ENCODE peak calls at places on chromosomes 7 and 10, in ten cellular contexts. One of them, this sample, is unnamed.
A peak's percentile ranks its signal among the peaks of the same experiment; 100 is the strongest.

GRCh38 chr7:25028370-25028971 is 48.5 kb upstream of the OSBPL3 start:
- DNase-seq in trophoblast cell: peak; percentile 97
- DNase-seq in fibroblast of lung: peak; percentile 97
- DNase-seq in spleen: no peak
- DNase-seq in foreskin keratinocyte: peak; percentile 98
- DNase-seq in PC-9: peak; percentile 66
- DNase-seq in heart left ventricle: no peak
- DNase-seq in CD8-positive, alpha-beta memory T cell: peak; percentile 25
- DNase-seq in mesendoderm: peak; percentile 65
- DNase-seq in Peyer's patch: no peak
- DNase-seq in this sample: no peak

GRCh38 chr7:123666492-123666891 is 10.8 kb downstream of the LMOD2 start:
- DNase-seq in spleen: no peak
- DNase-seq in fibroblast of lung: peak; percentile 7
- DNase-seq in foreskin keratinocyte: peak; percentile 41
- DNase-seq in Peyer's patch: no peak
- DNase-seq in mesendoderm: no peak
- DNase-seq in trophoblast cell: no peak
- DNase-seq in CD8-positive, alpha-beta memory T cell: no peak
- DNase-seq in heart left ventricle: no peak
- DNase-seq in PC-9: no peak
- DNase-seq in this sample: no peak

GRCh38 chr7:98378210-98378819 is 22.6 kb downstream of the BAIAP2L1 start:
- DNase-seq in trophoblast cell: peak; percentile 63
- DNase-seq in mesendoderm: no peak
- DNase-seq in foreskin keratinocyte: no peak
- DNase-seq in CD8-positive, alpha-beta memory T cell: no peak
- DNase-seq in fibroblast of lung: no peak
- DNase-seq in heart left ventricle: no peak
- DNase-seq in PC-9: no peak
- DNase-seq in Peyer's patch: no peak
- DNase-seq in spleen: peak; percentile 21
- DNase-seq in this sample: no peak

GRCh38 chr10:29807407-29807806 is 172.6 kb upstream of the SVIL start:
- DNase-seq in PC-9: peak; percentile 68
- DNase-seq in CD8-positive, alpha-beta memory T cell: no peak
- DNase-seq in mesendoderm: no peak
- DNase-seq in spleen: no peak
- DNase-seq in Peyer's patch: no peak
- DNase-seq in trophoblast cell: peak; percentile 66
- DNase-seq in foreskin keratinocyte: peak; percentile 100
- DNase-seq in fibroblast of lung: peak; percentile 91
- DNase-seq in heart left ventricle: no peak
- DNase-seq in this sample: no peak

GRCh38 chr7:139620676-139621344 is 97.3 kb downstream of the CLEC2L start:
- DNase-seq in CD8-positive, alpha-beta memory T cell: peak; percentile 49
- DNase-seq in Peyer's patch: peak; percentile 65
- DNase-seq in trophoblast cell: peak; percentile 76
- DNase-seq in spleen: no peak
- DNase-seq in PC-9: peak; percentile 65
- DNase-seq in fibroblast of lung: no peak
- DNase-seq in heart left ventricle: no peak
- DNase-seq in foreskin keratinocyte: peak; percentile 25
- DNase-seq in mesendoderm: peak; percentile 65
- DNase-seq in this sample: peak; percentile 44

GRCh38 chr7:111076205-111076604 is 14.7 kb upstream of the LRRN3 start:
- DNase-seq in mesendoderm: no peak
- DNase-seq in CD8-positive, alpha-beta memory T cell: no peak
- DNase-seq in heart left ventricle: no peak
- DNase-seq in PC-9: no peak
- DNase-seq in foreskin keratinocyte: peak; percentile 31
- DNase-seq in Peyer's patch: no peak
- DNase-seq in fibroblast of lung: peak; percentile 98
- DNase-seq in spleen: no peak
- DNase-seq in trophoblast cell: peak; percentile 62
- DNase-seq in this sample: no peak

GRCh38 chr10:114103286-114103685 is 59.6 kb downstream of the ADRB1 start:
- DNase-seq in spleen: no peak
- DNase-seq in heart left ventricle: no peak
- DNase-seq in mesendoderm: peak; percentile 57
- DNase-seq in PC-9: peak; percentile 3
- DNase-seq in foreskin keratinocyte: peak; percentile 49
- DNase-seq in fibroblast of lung: peak; percentile 58
- DNase-seq in CD8-positive, alpha-beta memory T cell: peak; percentile 27
- DNase-seq in trophoblast cell: peak; percentile 68
- DNase-seq in Peyer's patch: no peak
- DNase-seq in this sample: no peak

GRCh38 chr7:88789480-88790064 is 6.0 kb downstream of the TEX47 start:
- DNase-seq in mesendoderm: peak; percentile 6
- DNase-seq in PC-9: no peak
- DNase-seq in foreskin keratinocyte: peak; percentile 13
- DNase-seq in spleen: no peak
- DNase-seq in Peyer's patch: no peak
- DNase-seq in heart left ventricle: no peak
- DNase-seq in CD8-positive, alpha-beta memory T cell: peak; percentile 7
- DNase-seq in trophoblast cell: peak; percentile 50
- DNase-seq in fibroblast of lung: peak; percentile 4
- DNase-seq in this sample: no peak

GRCh38 chr7:74412061-74412460 is 41.6 kb upstream of the GTF2IRD1 start:
- DNase-seq in spleen: no peak
- DNase-seq in foreskin keratinocyte: no peak
- DNase-seq in trophoblast cell: no peak
- DNase-seq in Peyer's patch: no peak
- DNase-seq in mesendoderm: no peak
- DNase-seq in fibroblast of lung: no peak
- DNase-seq in PC-9: no peak
- DNase-seq in heart left ventricle: no peak
- DNase-seq in CD8-positive, alpha-beta memory T cell: no peak
- DNase-seq in this sample: no peak

GRCh38 chr7:54109501-54109900 is 432.7 kb upstream of the VSTM2A start:
- DNase-seq in foreskin keratinocyte: peak; percentile 89
- DNase-seq in CD8-positive, alpha-beta memory T cell: no peak
- DNase-seq in fibroblast of lung: no peak
- DNase-seq in trophoblast cell: peak; percentile 53
- DNase-seq in spleen: no peak
- DNase-seq in PC-9: no peak
- DNase-seq in mesendoderm: peak; percentile 45
- DNase-seq in heart left ventricle: no peak
- DNase-seq in Peyer's patch: no peak
- DNase-seq in this sample: no peak

GRCh38 chr10:44990965-44991364 is 9.8 kb upstream of the ZNF22 start:
- DNase-seq in fibroblast of lung: no peak
- DNase-seq in PC-9: no peak
- DNase-seq in mesendoderm: no peak
- DNase-seq in heart left ventricle: no peak
- DNase-seq in CD8-positive, alpha-beta memory T cell: no peak
- DNase-seq in trophoblast cell: no peak
- DNase-seq in Peyer's patch: no peak
- DNase-seq in foreskin keratinocyte: no peak
- DNase-seq in spleen: no peak
- DNase-seq in this sample: no peak

GRCh38 chr10:44989621-44990301 is 11.0 kb upstream of the ZNF22 start:
- DNase-seq in PC-9: no peak
- DNase-seq in heart left ventricle: peak; percentile 68
- DNase-seq in spleen: no peak
- DNase-seq in foreskin keratinocyte: no peak
- DNase-seq in mesendoderm: no peak
- DNase-seq in trophoblast cell: no peak
- DNase-seq in CD8-positive, alpha-beta memory T cell: no peak
- DNase-seq in fibroblast of lung: no peak
- DNase-seq in Peyer's patch: no peak
- DNase-seq in this sample: no peak

GRCh38 chr10:44988957-44989620 is 10.5 kb upstream of the DEPP1 start:
- DNase-seq in PC-9: no peak
- DNase-seq in foreskin keratinocyte: no peak
- DNase-seq in trophoblast cell: no peak
- DNase-seq in Peyer's patch: no peak
- DNase-seq in spleen: peak; percentile 27
- DNase-seq in heart left ventricle: no peak
- DNase-seq in fibroblast of lung: no peak
- DNase-seq in mesendoderm: no peak
- DNase-seq in CD8-positive, alpha-beta memory T cell: no peak
- DNase-seq in this sample: no peak

GRCh38 chr10:44991571-44991970 is 9.2 kb upstream of the ZNF22 start:
- DNase-seq in heart left ventricle: no peak
- DNase-seq in Peyer's patch: no peak
- DNase-seq in PC-9: no peak
- DNase-seq in CD8-positive, alpha-beta memory T cell: no peak
- DNase-seq in foreskin keratinocyte: no peak
- DNase-seq in fibroblast of lung: no peak
- DNase-seq in trophoblast cell: no peak
- DNase-seq in mesendoderm: no peak
- DNase-seq in spleen: no peak
- DNase-seq in this sample: no peak

GRCh38 chr10:44990302-44990655 is 10.4 kb upstream of the ZNF22 start:
- DNase-seq in CD8-positive, alpha-beta memory T cell: no peak
- DNase-seq in heart left ventricle: no peak
- DNase-seq in spleen: no peak
- DNase-seq in PC-9: no peak
- DNase-seq in Peyer's patch: no peak
- DNase-seq in mesendoderm: peak; percentile 82
- DNase-seq in trophoblast cell: no peak
- DNase-seq in fibroblast of lung: no peak
- DNase-seq in foreskin keratinocyte: no peak
- DNase-seq in this sample: no peak
- H3K4me1 ChIP-seq in CD8-positive, alpha-beta memory T cell: peaks cover 9% of the 10 kb centered on the region
- H3K4me1 ChIP-seq in heart left ventricle: peaks cover 42% of the 10 kb centered on the region
- H3K4me1 ChIP-seq in spleen: peaks cover 4% of the 10 kb centered on the region
- H3K4me1 ChIP-seq in PC-9: peaks cover 23% of the 10 kb centered on the region
- H3K4me1 ChIP-seq in Peyer's patch: no peaks in the 10 kb centered on the region
- H3K4me1 ChIP-seq in mesendoderm: peaks cover 4% of the 10 kb centered on the region
- H3K4me1 ChIP-seq in trophoblast cell: peaks cover 19% of the 10 kb centered on the region
- H3K4me1 ChIP-seq in fibroblast of lung: peaks cover 19% of the 10 kb centered on the region
- H3K4me1 ChIP-seq in foreskin keratinocyte: no peaks in the 10 kb centered on the region
- H3K4me1 ChIP-seq in this sample: peaks cover 39% of the 10 kb centered on the region

GRCh38 chr7:8133188-8133848 is 128.6 kb downstream of the ICA1 start:
- DNase-seq in spleen: no peak
- DNase-seq in fibroblast of lung: no peak
- DNase-seq in Peyer's patch: no peak
- DNase-seq in PC-9: no peak
- DNase-seq in foreskin keratinocyte: no peak
- DNase-seq in CD8-positive, alpha-beta memory T cell: no peak
- DNase-seq in mesendoderm: no peak
- DNase-seq in heart left ventricle: no peak
- DNase-seq in trophoblast cell: no peak
- DNase-seq in this sample: no peak
- H3K4me1 ChIP-seq in spleen: peaks cover 29% of the 10 kb centered on the region
- H3K4me1 ChIP-seq in fibroblast of lung: no peaks in the 10 kb centered on the region
- H3K4me1 ChIP-seq in Peyer's patch: peaks cover 10% of the 10 kb centered on the region
- H3K4me1 ChIP-seq in PC-9: no peaks in the 10 kb centered on the region
- H3K4me1 ChIP-seq in foreskin keratinocyte: no peaks in the 10 kb centered on the region
- H3K4me1 ChIP-seq in CD8-positive, alpha-beta memory T cell: peaks cover 66% of the 10 kb centered on the region
- H3K4me1 ChIP-seq in mesendoderm: peaks cover 3% of the 10 kb centered on the region
- H3K4me1 ChIP-seq in heart left ventricle: no peaks in the 10 kb centered on the region
- H3K4me1 ChIP-seq in trophoblast cell: no peaks in the 10 kb centered on the region
- H3K4me1 ChIP-seq in this sample: no peaks in the 10 kb centered on the region

DNA sequence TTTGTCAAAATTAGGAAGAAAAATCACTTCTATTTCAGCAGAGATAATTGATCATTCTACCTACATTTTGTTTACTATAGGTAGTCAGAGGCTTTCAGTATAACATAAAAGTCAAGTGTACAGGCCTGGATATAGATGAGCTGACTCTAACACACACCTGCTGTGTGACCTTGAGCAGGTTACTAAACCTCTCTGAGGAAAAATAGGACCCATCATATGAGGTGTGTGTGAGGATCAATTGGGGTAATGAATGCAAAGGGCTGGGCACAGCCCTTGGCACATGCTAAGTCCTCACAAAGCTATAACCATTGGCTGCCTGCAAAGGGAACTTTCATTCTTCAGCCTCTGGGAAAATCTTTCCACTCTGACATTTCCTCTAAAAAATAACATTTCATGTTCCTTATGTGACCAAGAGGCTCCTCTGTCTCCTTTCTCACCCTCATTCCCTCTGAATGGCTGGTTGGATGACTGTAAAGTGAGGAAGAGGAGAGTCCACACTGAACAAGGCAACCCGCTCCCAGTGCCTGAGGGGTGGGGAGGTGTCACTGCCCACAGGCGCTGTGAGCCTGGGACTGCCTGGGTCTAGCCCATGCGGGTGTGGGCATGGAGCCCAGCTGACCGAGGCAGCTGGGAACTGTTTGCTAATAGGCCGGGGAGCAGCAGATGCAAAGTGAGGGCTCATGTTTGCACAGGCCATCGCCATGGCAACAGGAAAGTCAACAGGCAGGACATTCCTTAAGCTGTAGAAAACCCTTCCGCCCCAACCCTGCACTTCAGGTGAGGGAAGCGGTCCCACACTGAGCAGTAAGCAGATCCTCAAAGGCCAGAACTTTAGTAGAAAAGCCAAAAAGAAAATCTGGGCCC is 36.8 kb downstream of the MYOF start:
- DNase-seq in CD8-positive, alpha-beta memory T cell: no peak
- DNase-seq in mesendoderm: peak; percentile 100
- DNase-seq in foreskin keratinocyte: peak; percentile 99
- DNase-seq in Peyer's patch: peak; percentile 87
- DNase-seq in trophoblast cell: peak; percentile 99
- DNase-seq in heart left ventricle: peak; percentile 86
- DNase-seq in spleen: no peak
- DNase-seq in fibroblast of lung: peak; percentile 99
- DNase-seq in PC-9: peak; percentile 92
- DNase-seq in this sample: peak; percentile 97
- H3K4me1 ChIP-seq in CD8-positive, alpha-beta memory T cell: no peaks in the 10 kb centered on the region
- H3K4me1 ChIP-seq in mesendoderm: peaks cover 9% of the 10 kb centered on the region
- H3K4me1 ChIP-seq in foreskin keratinocyte: peaks cover 36% of the 10 kb centered on the region
- H3K4me1 ChIP-seq in Peyer's patch: no peaks in the 10 kb centered on the region
- H3K4me1 ChIP-seq in trophoblast cell: peaks cover 14% of the 10 kb centered on the region
- H3K4me1 ChIP-seq in heart left ventricle: peaks cover 16% of the 10 kb centered on the region
- H3K4me1 ChIP-seq in spleen: peaks cover 8% of the 10 kb centered on the region
- H3K4me1 ChIP-seq in fibroblast of lung: peaks cover 41% of the 10 kb centered on the region
- H3K4me1 ChIP-seq in PC-9: peaks cover 54% of the 10 kb centered on the region
- H3K4me1 ChIP-seq in this sample: peaks cover 51% of the 10 kb centered on the region

DNA sequence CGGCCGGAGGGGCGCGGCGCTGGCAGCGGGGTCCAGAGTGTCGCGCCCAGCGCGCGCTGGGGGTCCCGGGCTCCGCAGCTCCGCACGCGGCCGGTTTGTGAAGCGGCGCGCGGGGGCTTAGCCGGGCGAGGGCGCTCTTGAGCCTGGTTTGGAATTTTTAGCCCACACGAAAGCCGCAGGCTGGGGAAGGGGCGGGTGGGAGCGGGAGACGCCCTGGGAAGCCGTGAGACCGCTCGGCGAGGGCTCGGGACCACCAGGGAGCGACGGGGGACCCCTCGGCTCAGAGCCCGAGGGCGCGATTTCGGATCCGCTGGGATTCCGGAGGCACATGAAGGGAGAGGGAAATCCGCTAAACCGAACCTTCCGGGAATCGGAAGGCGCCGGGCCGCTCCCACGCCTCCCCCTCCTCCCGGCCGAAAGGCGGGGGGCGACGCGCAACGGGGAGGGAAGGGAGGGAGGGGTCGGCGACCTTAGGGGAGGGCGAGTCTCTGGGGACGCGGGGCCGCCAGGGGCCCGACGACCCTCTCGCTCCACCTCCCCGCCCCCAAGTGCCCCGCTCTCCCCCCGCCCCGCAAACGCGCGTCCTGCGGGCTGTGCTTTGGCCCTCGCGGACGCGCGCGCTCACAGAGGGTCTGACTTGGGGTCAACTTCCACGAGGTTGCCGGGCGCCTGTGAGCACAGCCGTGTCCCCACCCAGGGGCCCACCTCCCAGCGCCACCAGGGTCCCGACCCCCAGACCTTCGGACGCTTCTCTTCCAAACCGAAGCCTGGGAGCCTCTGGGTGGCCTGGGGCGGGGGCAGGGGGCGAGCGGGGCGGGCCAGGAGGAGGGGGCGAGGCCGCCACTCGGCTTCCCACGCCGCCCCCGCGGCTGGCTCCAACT is 5.1 kb upstream of the ELFN1 start:
- DNase-seq in mesendoderm: peak; percentile 69
- DNase-seq in fibroblast of lung: peak; percentile 52
- DNase-seq in foreskin keratinocyte: no peak
- DNase-seq in PC-9: peak; percentile 66
- DNase-seq in spleen: peak; percentile 77
- DNase-seq in heart left ventricle: peak; percentile 55
- DNase-seq in Peyer's patch: peak; percentile 67
- DNase-seq in CD8-positive, alpha-beta memory T cell: peak; percentile 43
- DNase-seq in trophoblast cell: peak; percentile 47
- DNase-seq in this sample: peak; percentile 60
- H3K4me1 ChIP-seq in mesendoderm: no peaks in the 10 kb centered on the region
- H3K4me1 ChIP-seq in fibroblast of lung: no peaks in the 10 kb centered on the region
- H3K4me1 ChIP-seq in foreskin keratinocyte: no peaks in the 10 kb centered on the region
- H3K4me1 ChIP-seq in PC-9: peaks cover 8% of the 10 kb centered on the region
- H3K4me1 ChIP-seq in spleen: peaks cover 57% of the 10 kb centered on the region
- H3K4me1 ChIP-seq in heart left ventricle: peaks cover 16% of the 10 kb centered on the region
- H3K4me1 ChIP-seq in Peyer's patch: peaks cover 23% of the 10 kb centered on the region
- H3K4me1 ChIP-seq in CD8-positive, alpha-beta memory T cell: no peaks in the 10 kb centered on the region
- H3K4me1 ChIP-seq in trophoblast cell: peaks cover 4% of the 10 kb centered on the region
- H3K4me1 ChIP-seq in this sample: peaks cover 59% of the 10 kb centered on the region

This sample was measured in stomach.